ENCODE peak calls at places on chromosomes 12 and 14, in seven cellular contexts. D is A549, I is MG63, U is heart right ventricle, O is breast epithelium, S is psoas muscle, Y is heart left ventricle. C is an unnamed sample.

GRCh38 chr12:5272061-5272820 is 159.7 kb upstream of the NTF3 start:
- DNase-seq in D (no peak), I (no peak), U (no peak), O (no peak), S (no peak), Y (no peak), C (no peak)

GRCh38 chr12:109910969-109911348 is 10.9 kb downstream of the TCHP start:
- DNase-seq in D (peak; percentile 83), I (peak; percentile 58), U (no peak), O (no peak), S (no peak), Y (no peak), C (peak; percentile 53)

GRCh38 chr12:55416961-55417360 is 9.1 kb upstream of the OR6C76 start:
- DNase-seq in D (no peak), I (no peak), U (no peak), O (no peak), S (no peak), Y (no peak), C (no peak)

GRCh38 chr12:52423661-52424503 is 10.3 kb downstream of the KRT75 start:
- DNase-seq in D (no peak), I (no peak), U (no peak), O (no peak), S (no peak), Y (no peak), C (no peak)

GRCh38 chr14:70077005-70077404 is 111.7 kb downstream of the SLC8A3 start:
- DNase-seq in D (no peak), I (no peak), U (no peak), O (no peak), S (no peak), Y (no peak), C (no peak)

GRCh38 chr14:55151601-55152000 is 22.5 kb downstream of the LGALS3 start:
- DNase-seq in D (no peak), I (no peak), U (no peak), O (no peak), S (no peak), Y (no peak), C (no peak)

GRCh38 chr12:51972849-51973273 is 21.4 kb downstream of the ACVR1B start:
- DNase-seq in D (no peak), I (no peak), U (peak; percentile 32), O (no peak), S (peak; percentile 36), Y (peak; percentile 46), C (no peak)

GRCh38 chr12:124884587-124885438 is 21.1 kb upstream of the SCARB1 start:
- DNase-seq in D (no peak), I (no peak), U (no peak), O (no peak), S (no peak), Y (no peak), C (no peak)

GRCh38 chr12:110531741-110532333 is 29.7 kb downstream of the RAD9B start:
- DNase-seq in D (no peak), I (no peak), U (no peak), O (no peak), S (no peak), Y (no peak), C (no peak)

GRCh38 chr14:32349322-32349721 is 20.2 kb downstream of the AKAP6 start:
- DNase-seq in D (no peak), I (no peak), U (no peak), O (no peak), S (no peak), Y (no peak), C (no peak)

GRCh38 chr12:67517181-67517887 is 131.2 kb upstream of the DYRK2 start:
- DNase-seq in D (peak; percentile 38), I (peak; percentile 52), U (peak; percentile 12), O (peak; percentile 65), S (peak; percentile 51), Y (peak; percentile 31), C (no peak)

GRCh38 chr12:110249716-110250225 is 31.3 kb upstream of the ATP2A2 start:
- DNase-seq in D (peak; percentile 66), I (no peak), U (peak; percentile 54), O (no peak), S (no peak), Y (peak; percentile 66), C (peak; percentile 68)

GRCh38 chr12:42609605-42610004 is 20.1 kb upstream of the PRICKLE1 start:
- DNase-seq in D (no peak), I (peak; percentile 47), U (no peak), O (no peak), S (peak; percentile 15), Y (no peak), C (no peak)

GRCh38 chr14:28059254-28059653 is 707.3 kb upstream of the FOXG1 start:
- DNase-seq in D (no peak), I (no peak), U (no peak), O (no peak), S (no peak), Y (no peak), C (no peak)

GRCh38 chr12:153080-153746 is 60.7 kb downstream of the SLC6A12 start:
- DNase-seq in D (peak; percentile 79), I (peak; percentile 70), U (peak; percentile 55), O (no peak), S (peak; percentile 47), Y (peak; percentile 67), C (peak; percentile 54)

GRCh38 chr14:74501691-74502090 is 8.1 kb downstream of the ISCA2 start:
- DNase-seq in D (no peak), I (no peak), U (no peak), O (no peak), S (no peak), Y (no peak), C (no peak)

GRCh38 chr14:105986896-105987284 is 460.5 kb downstream of the TMEM121 start:
- DNase-seq in D (no peak), I (no peak), U (no peak), O (no peak), S (no peak), Y (no peak), C (no peak)

GRCh38 chr14:105979446-105979845 is 453.1 kb downstream of the TMEM121 start:
- DNase-seq in D (no peak), I (no peak), U (no peak), O (no peak), S (no peak), Y (no peak), C (no peak)

GRCh38 chr14:105978618-105979295 is 452.4 kb downstream of the TMEM121 start:
- DNase-seq in D (no peak), I (no peak), U (no peak), O (no peak), S (no peak), Y (no peak), C (no peak)

GRCh38 chr14:105980224-105980623 is 453.8 kb downstream of the TMEM121 start:
- DNase-seq in D (no peak), I (peak; percentile 80), U (no peak), O (no peak), S (no peak), Y (no peak), C (no peak)

GRCh38 chr14:105982664-105983063 is 456.3 kb downstream of the TMEM121 start:
- DNase-seq in D (no peak), I (no peak), U (no peak), O (no peak), S (no peak), Y (no peak), C (no peak)
- H3K9me3 ChIP-seq in D (no peaks in the 10 kb centered on the region), I (no peaks in the 10 kb centered on the region), U (no peaks in the 10 kb centered on the region), O (no peaks in the 10 kb centered on the region), S (no peaks in the 10 kb centered on the region), Y (no peaks in the 10 kb centered on the region), C (no peaks in the 10 kb centered on the region)

DNA sequence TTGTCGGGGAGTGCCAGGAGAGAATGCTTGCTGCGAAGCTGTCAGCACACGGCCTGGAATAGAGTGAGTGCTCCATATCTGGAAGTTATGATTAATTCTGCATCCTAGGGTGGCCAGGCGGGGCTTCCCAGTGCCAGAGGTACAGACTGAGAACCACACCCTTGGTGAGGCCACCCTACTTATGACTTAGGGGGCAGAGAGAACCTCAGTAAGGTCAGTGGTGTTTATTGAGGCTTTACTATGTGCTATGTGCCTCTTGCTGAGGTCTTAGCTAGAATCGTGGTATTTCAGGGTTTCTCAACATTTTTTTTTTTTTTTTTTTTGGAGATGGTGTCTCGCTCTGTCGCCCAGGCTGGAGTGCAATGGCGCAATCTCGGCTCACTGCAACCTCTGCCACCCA is 20.1 kb downstream of the MORN3 start:
- DNase-seq in D (no peak), I (no peak), U (no peak), O (no peak), S (no peak), Y (no peak), C (no peak)
- H3K9me3 ChIP-seq in D (no peaks in the 10 kb centered on the region), I (no peaks in the 10 kb centered on the region), U (no peaks in the 10 kb centered on the region), O (no peaks in the 10 kb centered on the region), S (no peaks in the 10 kb centered on the region), Y (no peaks in the 10 kb centered on the region), C (no peaks in the 10 kb centered on the region)

GRCh38 chr14:61375218-61375617 is 53.8 kb downstream of the PRKCH start:
- DNase-seq in D (no peak), I (no peak), U (no peak), O (no peak), S (no peak), Y (no peak), C (no peak)

GRCh38 chr14:61374284-61374683 is 52.9 kb downstream of the PRKCH start:
- DNase-seq in D (no peak), I (no peak), U (no peak), O (no peak), S (no peak), Y (no peak), C (no peak)

GRCh38 chr14:61379639-61380184 is 58.3 kb downstream of the PRKCH start:
- DNase-seq in D (no peak), I (no peak), U (no peak), O (no peak), S (no peak), Y (no peak), C (no peak)

GRCh38 chr14:61372842-61373555 is 51.6 kb downstream of the PRKCH start:
- DNase-seq in D (no peak), I (no peak), U (no peak), O (no peak), S (no peak), Y (no peak), C (no peak)

GRCh38 chr14:61376314-61376713 is 54.9 kb downstream of the PRKCH start:
- DNase-seq in D (no peak), I (no peak), U (no peak), O (no peak), S (no peak), Y (no peak), C (no peak)
- H3K9me3 ChIP-seq in D (peaks cover 26% of the 10 kb centered on the region), I (peaks cover 2% of the 10 kb centered on the region), U (peaks cover 31% of the 10 kb centered on the region), O (peaks cover 16% of the 10 kb centered on the region), S (peaks cover 8% of the 10 kb centered on the region), Y (peaks cover 23% of the 10 kb centered on the region), C (no peaks in the 10 kb centered on the region)

DNA sequence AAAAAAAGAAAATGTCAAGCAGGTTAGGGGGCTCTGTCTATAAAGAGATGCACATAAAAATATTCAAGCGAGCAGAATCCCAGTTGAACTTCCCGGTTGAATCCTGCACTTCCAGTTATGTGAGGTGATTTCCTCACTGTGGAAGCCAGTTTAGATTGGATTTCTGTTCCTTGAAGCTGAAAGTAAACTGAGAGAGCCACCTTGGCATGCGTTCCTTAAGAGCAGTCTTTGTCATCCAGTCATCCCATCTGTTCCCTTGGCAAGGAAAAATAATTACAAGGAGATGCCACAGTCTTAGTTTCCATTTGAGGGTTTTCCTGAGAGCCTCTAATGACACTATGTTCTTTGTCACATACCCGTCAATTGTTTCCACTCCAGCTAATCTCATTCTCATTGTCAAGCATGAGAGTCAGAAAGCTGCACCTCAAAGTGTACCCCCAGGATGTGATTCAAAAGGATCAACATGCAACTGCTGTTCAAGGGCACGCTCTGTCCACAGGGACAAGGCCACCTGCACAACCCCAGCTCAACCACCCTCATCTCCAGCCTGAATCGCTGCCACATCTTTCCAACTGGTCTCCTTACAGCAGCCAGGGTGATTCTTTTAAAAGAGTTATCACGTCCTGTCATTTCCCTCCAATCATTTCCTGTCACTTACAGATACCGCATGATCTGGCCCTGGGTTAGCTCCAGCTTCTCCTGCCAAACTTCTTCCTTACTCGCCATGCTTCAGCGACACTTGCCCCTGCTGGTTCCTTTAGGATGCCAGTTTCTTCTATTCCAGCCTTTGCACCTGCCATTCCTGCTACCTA is 18.0 kb upstream of the TCP11L2 start:
- DNase-seq in D (no peak), I (peak; percentile 11), U (no peak), O (peak; percentile 60), S (no peak), Y (no peak), C (no peak)
- H3K9me3 ChIP-seq in D (peaks cover 11% of the 10 kb centered on the region), I (peaks cover 11% of the 10 kb centered on the region), U (peaks cover 13% of the 10 kb centered on the region), O (no peaks in the 10 kb centered on the region), S (peaks cover 4% of the 10 kb centered on the region), Y (no peaks in the 10 kb centered on the region), C (peaks cover 3% of the 10 kb centered on the region)